ENCODE peak calls at places on chromosomes 16 and 17, in seven cellular contexts. W is endothelial cell, R is head of caudate nucleus, U is heart left ventricle, G is fibroblast of pulmonary artery, I is body of pancreas, A is T follicular helper cell. L is an unnamed sample.

GRCh38 chr17:27485125-27485524 is 28.9 kb downstream of the KSR1 start:
- DNase-seq in W (no peak), R (no peak), U (no peak), G (no peak), I (no peak), A (no peak), L (no peak)

GRCh38 chr17:66677201-66677981 is 157.5 kb upstream of the CACNG5 start:
- DNase-seq in W (no peak), R (no peak), U (no peak), G (peak; percentile 83), I (no peak), A (no peak), L (no peak)

GRCh38 chr16:5644132-5644531 is 546.5 kb upstream of the EEF2KMT start:
- DNase-seq in W (no peak), R (no peak), U (no peak), G (no peak), I (no peak), A (no peak), L (no peak)

GRCh38 chr16:29308644-29309546 is 97.6 kb downstream of the NPIPB11 start:
- DNase-seq in W (no peak), R (no peak), U (no peak), G (no peak), I (no peak), A (no peak), L (no peak)

GRCh38 chr17:2241823-2242222 is 61.8 kb downstream of the SMG6 start:
- DNase-seq in W (no peak), R (no peak), U (no peak), G (peak; percentile 94), I (no peak), A (no peak), L (no peak)

GRCh38 chr17:7136266-7136877 is 21.8 kb upstream of the ASGR2 start:
- DNase-seq in W (peak; percentile 74), R (peak; percentile 69), U (peak; percentile 81), G (peak; percentile 80), I (peak; percentile 77), A (peak; percentile 73), L (no peak)

GRCh38 chr16:58488531-58488930 is 11.4 kb upstream of the NDRG4 start:
- DNase-seq in W (no peak), R (no peak), U (no peak), G (no peak), I (no peak), A (no peak), L (no peak)

GRCh38 chr16:11599579-11599978 is 12.9 kb upstream of the LITAF start:
- DNase-seq in W (no peak), R (no peak), U (no peak), G (no peak), I (no peak), A (no peak), L (no peak)

GRCh38 chr16:87842209-87842869 is 27.0 kb downstream of the SLC7A5 start:
- DNase-seq in W (no peak), R (no peak), U (no peak), G (no peak), I (no peak), A (no peak), L (no peak)

GRCh38 chr17:9110501-9110900 is 89.2 kb downstream of the NTN1 start:
- DNase-seq in W (no peak), R (no peak), U (no peak), G (no peak), I (no peak), A (no peak), L (no peak)

GRCh38 chr17:4583796-4584124 is 569 bp upstream of the SMTNL2 start:
- DNase-seq in W (peak; percentile 59), R (no peak), U (peak; percentile 65), G (no peak), I (no peak), A (no peak), L (no peak)

GRCh38 chr17:49260011-49260921 is 29.7 kb upstream of the PHOSPHO1 start:
- DNase-seq in W (peak; percentile 65), R (peak; percentile 18), U (peak; percentile 77), G (peak; percentile 81), I (peak; percentile 36), A (peak; percentile 12), L (no peak)

GRCh38 chr16:25868966-25869365 is 177.2 kb downstream of the HS3ST4 start:
- DNase-seq in W (no peak), R (no peak), U (no peak), G (no peak), I (no peak), A (no peak), L (no peak)

GRCh38 chr17:79046501-79047280 is 22.7 kb downstream of the C1QTNF1 start:
- DNase-seq in W (no peak), R (no peak), U (peak; percentile 81), G (no peak), I (no peak), A (no peak), L (no peak)

GRCh38 chr16:88928405-88929375 is 48.3 kb downstream of the CBFA2T3 start:
- DNase-seq in W (no peak), R (no peak), U (no peak), G (no peak), I (peak; percentile 42), A (no peak), L (no peak)

GRCh38 chr16:77788196-77789084 is at the start of gene VAT1L:
- DNase-seq in W (peak; percentile 38), R (peak; percentile 71), U (peak; percentile 33), G (peak; percentile 50), I (no peak), A (no peak), L (no peak)

GRCh38 chr16:85934210-85934609 is 35.2 kb downstream of the IRF8 start:
- DNase-seq in W (no peak), R (no peak), U (no peak), G (no peak), I (no peak), A (no peak), L (no peak)

GRCh38 chr17:76432712-76433336 is 20.1 kb downstream of the UBE2O start:
- DNase-seq in W (no peak), R (no peak), U (no peak), G (peak; percentile 32), I (no peak), A (no peak), L (no peak)

GRCh38 chr17:10050597-10051101 is 145.6 kb upstream of the RCVRN start:
- DNase-seq in W (peak; percentile 24), R (no peak), U (peak; percentile 70), G (peak; percentile 22), I (no peak), A (no peak), L (no peak)

GRCh38 chr16:3587547-3588110 is 10.4 kb upstream of the NLRC3 start:
- DNase-seq in W (no peak), R (no peak), U (no peak), G (no peak), I (no peak), A (no peak), L (no peak)

GRCh38 chr16:88320947-88321634 is 61.7 kb upstream of the ZNF469 start:
- DNase-seq in W (no peak), R (no peak), U (no peak), G (no peak), I (no peak), A (no peak), L (no peak)

GRCh38 chr16:49269231-49269630 is 12.4 kb downstream of the CBLN1 start:
- DNase-seq in W (no peak), R (no peak), U (no peak), G (no peak), I (no peak), A (no peak), L (no peak)

GRCh38 chr17:14922421-14922820 is 342.7 kb downstream of the PMP22 start:
- DNase-seq in W (no peak), R (peak; percentile 27), U (no peak), G (peak; percentile 29), I (peak; percentile 60), A (no peak), L (no peak)

GRCh38 chr16:81626181-81626674 is 152.9 kb upstream of the PLCG2 start:
- DNase-seq in W (no peak), R (no peak), U (no peak), G (no peak), I (no peak), A (no peak), L (no peak)

GRCh38 chr16:54268766-54269165 is 17.8 kb downstream of the IRX3 start:
- DNase-seq in W (no peak), R (no peak), U (no peak), G (no peak), I (no peak), A (no peak), L (no peak)

GRCh38 chr16:3095869-3096268 is 3.2 kb downstream of the ZSCAN10 start:
- DNase-seq in W (no peak), R (no peak), U (peak; percentile 57), G (no peak), I (no peak), A (peak; percentile 33), L (no peak)

GRCh38 chr16:79605999-79606398 is 5.5 kb upstream of the MAF start:
- DNase-seq in W (no peak), R (peak; percentile 41), U (no peak), G (no peak), I (no peak), A (no peak), L (no peak)

GRCh38 chr16:67398546-67399217 is 5.4 kb upstream of the TPPP3 start:
- DNase-seq in W (no peak), R (no peak), U (no peak), G (no peak), I (no peak), A (no peak), L (no peak)

GRCh38 chr17:82502207-82502606 is 17.3 kb upstream of the FOXK2 start:
- DNase-seq in W (no peak), R (no peak), U (no peak), G (peak; percentile 44), I (no peak), A (no peak), L (no peak)